ENCODE peak calls at places on chromosomes 7 and 10, in four cellular contexts. Z is endothelial cell of umbilical vein, C is fibroblast of lung, B is OCI-LY7. K is an unnamed sample.

GRCh38 chr7:108152198-108152597 is 22.0 kb upstream of the LAMB4 start:
- DNase-seq in Z (no peak), B (no peak), C (no peak), K (no peak)

GRCh38 chr10:86956841-86957448 is 470 bp downstream of the MMRN2 start:
- DNase-seq in B (no peak), C (no peak), Z (no peak), K (no peak)

GRCh38 chr7:517848-518629 is 1.6 kb downstream of the PDGFA start:
- DNase-seq in C (peak; percentile 76), Z (peak; percentile 46), B (no peak), K (peak; percentile 42)

GRCh38 chr10:75397571-75397921 is 4.0 kb downstream of the ZNF503 start:
- DNase-seq in Z (peak; percentile 15), B (no peak), C (peak; percentile 23), K (peak; percentile 69)

GRCh38 chr10:95260397-95260881 is 30.4 kb downstream of the PDLIM1 start:
- DNase-seq in B (no peak), C (peak; percentile 96), Z (peak; percentile 37), K (peak; percentile 66)

GRCh38 chr7:98745722-98746318 is 124.0 kb downstream of the TMEM130 start:
- DNase-seq in C (peak; percentile 24), Z (peak; percentile 39), B (peak; percentile 81), K (peak; percentile 81)

GRCh38 chr7:116805100-116805544 is 57.3 kb upstream of the CAPZA2 start:
- DNase-seq in B (no peak), C (peak; percentile 50), Z (peak; percentile 51), K (no peak)

GRCh38 chr10:61157182-61157581 is 213.2 kb upstream of the RHOBTB1 start:
- DNase-seq in C (no peak), Z (no peak), B (no peak), K (no peak)

GRCh38 chr10:30986027-30986672 is 45.5 kb downstream of the ZNF438 start:
- DNase-seq in Z (peak; percentile 69), C (peak; percentile 53), B (no peak), K (peak; percentile 62)

GRCh38 chr10:11887381-11888227 is 64.4 kb downstream of the PROSER2 start:
- DNase-seq in B (no peak), Z (no peak), C (no peak), K (no peak)
- H2AFZ ChIP-seq in B (no peak overlapping the region), Z (no peak overlapping the region), C (no peak overlapping the region), K (no peak overlapping the region)

DNA sequence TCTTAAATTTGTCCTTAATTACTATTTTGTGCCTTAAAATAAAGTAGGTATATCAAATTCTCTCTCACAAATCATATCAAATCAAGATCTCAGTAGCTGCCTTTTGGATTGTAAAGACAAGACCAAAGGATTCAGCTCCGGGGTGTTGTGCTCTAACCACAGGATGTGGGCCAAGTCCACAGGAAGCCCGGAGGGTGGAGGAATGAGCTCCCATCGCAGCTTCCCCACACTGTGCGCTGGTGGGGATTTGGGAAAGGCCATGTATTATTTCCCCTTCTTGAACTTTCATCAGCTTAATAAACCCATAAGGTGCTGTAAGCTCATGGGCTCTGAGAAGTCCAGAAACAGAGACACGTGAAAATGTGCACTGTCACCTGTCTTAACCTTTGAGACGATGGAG is 241.6 kb upstream of the TCERG1L start:
- DNase-seq in Z (no peak), B (no peak), C (no peak), K (no peak)
- H4K20me1 ChIP-seq in Z (no peaks in the 10 kb centered on the region), B (no peaks in the 10 kb centered on the region), C (no peaks in the 10 kb centered on the region), K (no peaks in the 10 kb centered on the region)

GRCh38 chr7:77271766-77272165 is 72.1 kb upstream of the FGL2 start:
- DNase-seq in Z (no peak), C (no peak), B (no peak), K (no peak)
- H3K4me1 ChIP-seq in Z (peaks cover 5% of the 10 kb centered on the region), C (peaks cover 4% of the 10 kb centered on the region), B (peaks cover 13% of the 10 kb centered on the region), K (no peaks in the 10 kb centered on the region)

GRCh38 chr7:67857698-67858097 is 861.1 kb downstream of the TYW1 start:
- DNase-seq in C (no peak), B (no peak), Z (no peak), K (no peak)
- H2AFZ ChIP-seq in C (no peak overlapping the region), B (no peak overlapping the region), Z (no peak overlapping the region), K (no peak overlapping the region)

GRCh38 chr10:137606-138005 is 2.4 kb downstream of the ZMYND11 start:
- DNase-seq in C (peak; percentile 49), B (no peak), Z (peak; percentile 29), K (peak; percentile 57)
- H4K20me1 ChIP-seq in C (peaks cover 7% of the 10 kb centered on the region), B (peaks cover 12% of the 10 kb centered on the region), Z (peaks cover 10% of the 10 kb centered on the region), K (peaks cover 18% of the 10 kb centered on the region)

DNA sequence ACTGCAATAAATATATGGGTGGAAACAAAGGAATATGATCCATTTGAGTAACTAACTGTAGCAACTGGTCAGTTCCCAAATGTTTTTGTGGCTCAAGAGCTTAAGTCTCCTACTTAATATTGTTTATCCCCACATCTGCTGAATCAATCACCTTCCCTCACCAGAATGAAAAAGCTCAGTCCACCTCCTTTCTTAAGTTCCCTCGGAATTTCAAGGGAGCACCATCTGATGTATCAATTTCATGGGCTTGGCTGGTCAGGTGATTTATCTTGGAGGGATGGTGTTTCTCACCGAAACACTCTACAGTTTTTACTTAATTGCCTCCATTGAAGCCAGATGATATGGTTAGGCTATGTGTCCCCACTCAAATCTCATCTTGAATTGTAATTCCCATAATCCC is 176.6 kb downstream of the SEMA3E start:
- DNase-seq in C (no peak), Z (no peak), B (no peak), K (no peak)
- H3K4me1 ChIP-seq in C (no peaks in the 10 kb centered on the region), Z (peaks cover 16% of the 10 kb centered on the region), B (no peaks in the 10 kb centered on the region), K (peaks cover 13% of the 10 kb centered on the region)

DNA sequence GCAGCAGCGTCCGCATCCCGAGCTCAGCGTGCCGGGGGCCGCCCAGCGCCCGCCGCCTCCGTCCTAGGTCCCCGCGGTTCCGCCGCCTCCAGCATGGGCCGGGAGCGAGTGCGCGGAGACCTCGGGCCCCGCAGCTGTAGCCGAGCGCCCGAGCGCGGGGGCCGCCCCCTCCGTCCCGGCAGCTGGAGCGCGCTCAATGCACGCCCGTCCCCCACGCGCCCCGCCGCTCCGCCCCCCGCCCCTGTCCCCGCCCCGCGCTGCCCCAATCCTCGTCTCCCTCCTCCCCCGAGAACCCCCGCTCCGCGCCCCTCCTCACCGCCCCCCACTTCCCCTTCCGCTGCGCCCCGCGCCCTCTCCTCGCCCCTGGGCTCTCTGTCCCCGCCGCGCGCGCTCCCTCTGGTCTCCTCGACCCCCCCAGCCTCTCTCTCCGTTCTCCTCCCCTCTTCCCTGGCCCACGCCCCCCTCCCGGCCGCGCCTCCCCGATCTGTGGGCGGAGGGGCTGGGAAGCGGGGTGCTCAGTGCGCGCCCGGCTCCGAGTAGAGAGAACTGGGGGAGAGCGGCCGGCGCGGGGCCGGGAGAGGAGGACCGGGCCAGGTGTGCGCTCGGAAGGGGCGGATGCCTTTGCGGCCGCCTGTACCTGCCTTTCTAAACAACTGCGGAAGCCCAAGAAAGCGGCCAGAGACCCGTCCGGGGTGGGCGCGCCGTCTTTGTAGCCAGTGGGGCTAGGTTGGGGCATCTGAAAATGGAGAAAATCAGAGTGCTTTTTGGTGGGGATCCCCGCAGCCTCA is at the start of gene VIPR2:
- DNase-seq in Z (no peak), B (no peak), C (no peak), K (no peak)
- H2AFZ ChIP-seq in Z (no peak within 1 kb of the TSS), B (no peak within 1 kb of the TSS), C (no peak within 1 kb of the TSS), K (no peak within 1 kb of the TSS)

GRCh38 chr10:338176-339037 is 203.2 kb downstream of the ZMYND11 start:
- DNase-seq in B (no peak), Z (no peak), C (peak; percentile 74), K (peak; percentile 80)

GRCh38 chr10:343231-344215 is 208.3 kb downstream of the ZMYND11 start:
- DNase-seq in Z (no peak), B (no peak), C (no peak), K (no peak)

GRCh38 chr10:340646-341045 is 205.4 kb downstream of the ZMYND11 start:
- DNase-seq in C (no peak), Z (no peak), B (no peak), K (no peak)

GRCh38 chr10:339038-339391 is 203.8 kb downstream of the ZMYND11 start:
- DNase-seq in C (peak; percentile 13), Z (no peak), B (no peak), K (peak; percentile 32)

GRCh38 chr10:341081-341740 is 206.0 kb downstream of the ZMYND11 start:
- DNase-seq in Z (no peak), B (no peak), C (no peak), K (no peak)
- H4K20me1 ChIP-seq in Z (no peaks in the 10 kb centered on the region), B (no peaks in the 10 kb centered on the region), C (no peaks in the 10 kb centered on the region), K (no peaks in the 10 kb centered on the region)

GRCh38 chr10:110278562-110278961 is 26.2 kb downstream of the SMNDC1 start:
- DNase-seq in Z (no peak), B (peak; percentile 47), C (no peak), K (no peak)

GRCh38 chr10:110274629-110275028 is 30.1 kb downstream of the SMNDC1 start:
- DNase-seq in B (no peak), C (no peak), Z (no peak), K (no peak)

GRCh38 chr10:110275140-110275729 is 29.5 kb downstream of the SMNDC1 start:
- DNase-seq in C (no peak), Z (no peak), B (no peak), K (no peak)

GRCh38 chr10:110276603-110277002 is 28.1 kb downstream of the SMNDC1 start:
- DNase-seq in Z (no peak), C (no peak), B (no peak), K (no peak)

DNA sequence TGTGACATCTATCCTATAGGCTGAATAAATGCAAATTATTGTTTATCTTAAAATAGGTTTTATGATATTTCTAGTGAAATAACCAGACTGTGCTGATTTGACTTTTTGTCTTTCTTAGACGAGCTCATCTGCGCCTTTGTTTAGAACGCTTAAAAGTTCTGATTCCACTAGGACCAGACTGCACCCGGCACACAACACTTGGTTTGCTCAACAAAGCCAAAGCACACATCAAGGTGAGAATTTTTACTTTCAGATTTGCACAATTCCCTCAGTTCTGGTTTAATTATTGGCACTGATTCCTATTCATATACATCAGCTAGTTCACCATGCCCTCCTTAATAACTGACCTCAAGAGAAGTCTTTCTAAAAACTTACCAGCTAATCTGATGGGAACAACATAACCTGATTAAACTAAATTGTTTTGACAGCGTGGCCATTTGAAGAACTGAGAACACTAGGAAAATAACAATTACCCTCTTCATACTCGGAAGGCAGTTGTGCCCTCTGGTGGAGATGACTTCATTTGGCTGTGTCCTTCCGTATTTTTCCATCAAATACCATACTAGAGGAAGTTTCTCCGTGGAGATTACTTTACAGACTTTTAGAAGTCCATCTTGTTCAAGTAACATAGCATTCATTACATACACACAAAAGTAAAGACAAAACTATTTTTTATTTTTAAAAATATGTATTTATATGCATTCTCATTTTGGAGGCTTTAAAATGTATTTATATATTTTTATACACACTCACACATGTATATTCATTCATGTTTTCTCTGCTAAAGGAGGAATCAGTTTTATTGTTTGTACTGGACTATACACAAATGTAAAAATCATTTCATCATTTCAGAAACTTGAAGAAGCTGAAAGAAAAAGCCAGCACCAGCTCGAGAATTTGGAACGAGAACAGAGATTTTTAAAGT is 25.4 kb downstream of the SMNDC1 start:
- DNase-seq in B (peak; percentile 73), C (peak; percentile 57), Z (peak; percentile 76), K (peak; percentile 62)
- H3K4me1 ChIP-seq in B (peaks cover 23% of the 10 kb centered on the region), C (no peaks in the 10 kb centered on the region), Z (peaks cover 5% of the 10 kb centered on the region), K (no peaks in the 10 kb centered on the region)

DNA sequence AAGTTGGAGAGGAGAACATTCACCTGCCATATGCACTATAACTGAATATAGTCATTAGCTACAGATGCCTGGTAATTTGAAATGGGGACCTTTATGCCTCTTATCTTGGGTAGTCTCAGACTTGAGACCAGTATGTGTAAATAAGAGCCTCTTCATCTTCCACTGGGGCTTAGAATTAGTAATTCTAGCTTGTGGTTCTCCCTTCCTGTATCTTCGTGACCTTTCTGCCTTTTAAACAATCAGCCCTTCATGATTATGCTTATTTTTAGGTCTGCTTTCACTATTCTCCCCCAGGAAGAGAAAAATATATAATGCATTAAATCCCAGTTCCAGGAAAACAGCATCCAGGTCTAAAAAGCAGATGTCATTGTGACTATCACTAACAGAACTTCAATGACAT is 79.7 kb upstream of the COL1A2 start:
- DNase-seq in B (no peak), C (peak; percentile 68), Z (peak; percentile 35), K (no peak)
- H2AFZ ChIP-seq in B (no peak overlapping the region), C (no peak overlapping the region), Z (peak overlapping the region; percentile 26), K (no peak overlapping the region)